ENCODE peak calls at places on chromosomes 2 and 18, in six cellular contexts. Y is colonic mucosa; W is EL; T is neuronal stem cell; X is NCI-H82; Z is activated CD4-positive, alpha-beta T cell treated with anti-CD3 and anti-CD28 coated beads for 24 hours. E is an unnamed sample.
A peak's percentile ranks its signal among the peaks of the same experiment; 100 is the strongest.

GRCh38 chr18:22417496-22418188 is at the start of gene CTAGE1:
- DNase-seq in Y (no peak), W (peak; percentile 76), T (no peak), X (no peak), Z (no peak), E (no peak)

GRCh38 chr2:18544171-18544570 is 16.3 kb downstream of the RDH14 start:
- DNase-seq in Y (no peak), W (no peak), T (no peak), X (peak; percentile 66), Z (no peak), E (no peak)

GRCh38 chr2:218169757-218170546 is 3.2 kb upstream of the CXCR1 start:
- DNase-seq in Y (no peak), W (peak; percentile 13), T (no peak), X (no peak), Z (no peak), E (no peak)

GRCh38 chr2:58101500-58101899 is 54.9 kb downstream of the VRK2 start:
- DNase-seq in Y (no peak), W (no peak), T (no peak), X (no peak), Z (no peak), E (no peak)

GRCh38 chr2:45852450-45853150 is 201.1 kb downstream of the PRKCE start:
- DNase-seq in Y (no peak), W (no peak), T (no peak), X (no peak), Z (no peak), E (no peak)

GRCh38 chr18:53534695-53535094 is 689.8 kb downstream of the MBD2 start:
- DNase-seq in Y (no peak), W (no peak), T (no peak), X (no peak), Z (no peak), E (no peak)

GRCh38 chr2:151287513-151288250 is 1.8 kb downstream of the NMI start:
- DNase-seq in Y (no peak), W (no peak), T (no peak), X (peak; percentile 70), Z (no peak), E (no peak)

GRCh38 chr18:55407191-55407590 is 180.8 kb downstream of the TCF4 start:
- DNase-seq in Y (no peak), W (no peak), T (no peak), X (no peak), Z (no peak), E (peak; percentile 37)

GRCh38 chr2:211132046-211132445 is 575.6 kb downstream of the CPS1 start:
- DNase-seq in Y (no peak), W (no peak), T (no peak), X (no peak), Z (no peak), E (no peak)

GRCh38 chr18:13684546-13684945 is 41.8 kb downstream of the FAM210A start:
- DNase-seq in Y (no peak), W (no peak), T (no peak), X (no peak), Z (no peak), E (no peak)

GRCh38 chr2:88671786-88672427 is 19.6 kb upstream of the RPIA start:
- DNase-seq in Y (no peak), W (peak; percentile 65), T (peak; percentile 27), X (peak; percentile 65), Z (no peak), E (peak; percentile 72)